ENCODE peak calls at places on chromosomes 1 and 21, in five cellular contexts. X, P, B, I and Y are unnamed samples.

GRCh38 chr1:245673920-245674414 is 519.2 kb downstream of the KIF26B start:
- DNase-seq in X (no peak), P (no peak), B (peak; percentile 40), I (no peak), Y (no peak)

GRCh38 chr1:203173566-203173965 is 2.1 kb downstream of the MYBPH start:
- DNase-seq in X (peak; percentile 8), P (no peak), B (no peak), I (no peak), Y (no peak)

GRCh38 chr1:77762072-77762476 is 2.4 kb upstream of the USP33 start:
- DNase-seq in X (no peak), P (no peak), B (peak; percentile 79), I (no peak), Y (no peak)

GRCh38 chr21:31781737-31782136 is 49.8 kb upstream of the SCAF4 start:
- DNase-seq in X (no peak), P (no peak), B (peak; percentile 30), I (peak; percentile 27), Y (no peak)

GRCh38 chr1:233972951-233973635 is 68.6 kb downstream of the SLC35F3 start:
- DNase-seq in X (no peak), P (no peak), B (no peak), I (no peak), Y (no peak)

GRCh38 chr1:228102791-228103620 is at the start of gene C1orf35:
- DNase-seq in X (peak; percentile 96), P (peak; percentile 81), B (peak; percentile 86), I (peak; percentile 94), Y (peak; percentile 93)

GRCh38 chr21:29775462-29775861 is 164.3 kb downstream of the GRIK1 start:
- DNase-seq in X (no peak), P (no peak), B (no peak), I (no peak), Y (no peak)

GRCh38 chr1:7302126-7302525 is 469.0 kb upstream of the VAMP3 start:
- DNase-seq in X (no peak), P (no peak), B (no peak), I (no peak), Y (no peak)

GRCh38 chr1:32971156-32971555 is 6.5 kb upstream of the RNF19B start:
- DNase-seq in X (no peak), P (no peak), B (no peak), I (no peak), Y (no peak)

GRCh38 chr1:198265073-198265661 is 108.4 kb downstream of the NEK7 start:
- DNase-seq in X (no peak), P (no peak), B (peak; percentile 59), I (peak; percentile 51), Y (no peak)

GRCh38 chr1:154941332-154941995 is 4.9 kb upstream of the PMVK start:
- DNase-seq in X (no peak), P (no peak), B (no peak), I (no peak), Y (no peak)

GRCh38 chr1:233319272-233319671 is 8.3 kb upstream of the MAP3K21 start:
- DNase-seq in X (no peak), P (no peak), B (no peak), I (no peak), Y (no peak)

GRCh38 chr1:65412256-65412983 is 8.0 kb upstream of the LEPR start:
- DNase-seq in X (no peak), P (no peak), B (no peak), I (no peak), Y (no peak)

GRCh38 chr1:53559391-53559815 is 100.2 kb downstream of the DMRTB1 start:
- DNase-seq in X (peak; percentile 48), P (no peak), B (no peak), I (no peak), Y (peak; percentile 59)

GRCh38 chr1:61992257-61992656 is 202.4 kb upstream of the L1TD1 start:
- DNase-seq in X (no peak), P (no peak), B (no peak), I (no peak), Y (no peak)

GRCh38 chr1:155003766-155004351 is 1.3 kb downstream of the ZBTB7B start:
- DNase-seq in X (no peak), P (no peak), B (peak; percentile 59), I (peak; percentile 80), Y (peak; percentile 88)

GRCh38 chr1:199573047-199573446 is 454.5 kb upstream of the NR5A2 start:
- DNase-seq in X (no peak), P (no peak), B (no peak), I (peak; percentile 27), Y (no peak)

GRCh38 chr1:111015222-111015621 is 51.5 kb upstream of the LRIF1 start:
- DNase-seq in X (no peak), P (no peak), B (no peak), I (no peak), Y (no peak)

GRCh38 chr1:3186526-3186921 is 117.5 kb downstream of the PRDM16 start:
- DNase-seq in X (peak; percentile 76), P (no peak), B (peak; percentile 84), I (peak; percentile 84), Y (peak; percentile 95)

GRCh38 chr1:43147625-43148319 is 24.3 kb downstream of the EBNA1BP2 start:
- DNase-seq in X (peak; percentile 70), P (no peak), B (peak; percentile 70), I (peak; percentile 66), Y (no peak)

GRCh38 chr1:10833630-10834557 is 37.4 kb upstream of the CASZ1 start:
- DNase-seq in X (no peak), P (no peak), B (no peak), I (no peak), Y (no peak)

GRCh38 chr1:6208723-6209660 is 3.1 kb downstream of the RNF207 start:
- DNase-seq in X (no peak), P (no peak), B (peak; percentile 50), I (no peak), Y (no peak)

GRCh38 chr21:45421071-45421845 is 16.3 kb downstream of the COL18A1 start:
- DNase-seq in X (no peak), P (no peak), B (no peak), I (peak; percentile 22), Y (no peak)

GRCh38 chr1:111290104-111290503 is 547 bp upstream of the CHIA start:
- DNase-seq in X (no peak), P (no peak), B (no peak), I (no peak), Y (no peak)

GRCh38 chr1:205942631-205943159 is 561 bp downstream of the SLC26A9 start:
- DNase-seq in X (no peak), P (no peak), B (no peak), I (no peak), Y (no peak)

GRCh38 chr21:16572032-16572431 is 842.2 kb downstream of the USP25 start:
- DNase-seq in X (no peak), P (no peak), B (peak; percentile 84), I (no peak), Y (no peak)

GRCh38 chr1:205963352-205963751 is 20.1 kb upstream of the SLC26A9 start:
- DNase-seq in X (no peak), P (no peak), B (peak; percentile 89), I (no peak), Y (no peak)

GRCh38 chr1:165143437-165144065 is 213.0 kb downstream of the LMX1A start:
- DNase-seq in X (no peak), P (no peak), B (no peak), I (no peak), Y (no peak)

GRCh38 chr1:145908653-145909052 is 1.2 kb downstream of the ITGA10 start:
- DNase-seq in X (no peak), P (no peak), B (peak; percentile 27), I (no peak), Y (peak; percentile 65)

GRCh38 chr1:37556712-37557196 is at the start of gene DNALI1:
- DNase-seq in X (peak; percentile 87), P (no peak), B (peak; percentile 87), I (peak; percentile 86), Y (peak; percentile 94)

GRCh38 chr1:204151562-204152309 is at the start of gene ETNK2:
- DNase-seq in X (peak; percentile 88), P (peak; percentile 26), B (peak; percentile 59), I (peak; percentile 68), Y (peak; percentile 85)

GRCh38 chr1:2132222-2133038 is 62.1 kb downstream of the FAAP20 start:
- DNase-seq in X (peak; percentile 71), P (no peak), B (peak; percentile 75), I (peak; percentile 51), Y (no peak)
- TF ChIP-seq CTCF in X (no peak), P (no peak), B (peak; percentile 61), I (peak; percentile 55), Y (no peak)

GRCh38 chr1:63362073-63362472 is 5.4 kb upstream of the ALG6 start:
- DNase-seq in X (no peak), P (no peak), B (no peak), I (no peak), Y (no peak)
- H3K4me3 ChIP-seq in X (no peak overlapping the region), P (no peak overlapping the region), B (no peak overlapping the region), I (no peak overlapping the region), Y (no peak overlapping the region)

DNA sequence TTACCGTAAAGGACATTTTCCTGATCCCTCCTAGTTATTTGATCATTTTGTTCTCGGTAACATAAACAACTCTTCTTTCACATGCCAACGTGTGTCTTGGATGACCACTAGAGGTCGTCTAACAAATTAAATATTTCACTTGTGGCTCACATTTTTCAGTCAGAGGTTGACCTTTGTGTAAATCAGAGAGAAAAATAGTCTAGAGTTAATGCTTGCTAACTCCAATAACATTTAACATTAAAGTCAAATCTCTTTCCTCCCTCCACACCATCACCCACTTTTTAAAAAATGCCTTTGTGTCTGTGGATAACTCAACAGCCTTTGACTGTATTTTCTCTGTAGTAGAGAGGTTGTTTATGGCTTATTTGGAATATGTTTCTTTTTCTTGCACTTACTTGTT is 220.5 kb upstream of the B3GALT2 start:
- DNase-seq in X (no peak), P (no peak), B (peak; percentile 76), I (no peak), Y (no peak)
- H3K27ac ChIP-seq in X (no peak overlapping the region), P (no peak overlapping the region), B (no peak overlapping the region), I (peak overlapping the region; percentile 0), Y (peak overlapping the region; percentile 36)

GRCh38 chr1:18289597-18289996 is 182.0 kb downstream of the IGSF21 start:
- DNase-seq in X (no peak), P (no peak), B (no peak), I (no peak), Y (no peak)
- TF ChIP-seq CTCF in X (no peak), P (no peak), B (no peak), I (no peak), Y (no peak)